ENCODE peak calls at places on chromosomes 1 and 21, in eight cellular contexts. One of them, this sample, is unnamed.

GRCh38 chr1:204110894-204111633 is 38.1 kb downstream of the SOX13 start:
- ATAC-seq in activated T-helper 17 cell treated with anti-CD3 and anti-CD28 coated beads, Interleukin-2, amount 50 U/mL, for 72 hours: no peak
- ATAC-seq in right lobe of liver: no peak
- ATAC-seq in A549: no peak
- ATAC-seq in naive thymus-derived CD4-positive, alpha-beta T cell: no peak
- ATAC-seq in omental fat pad: no peak
- ATAC-seq in stimulated activated memory B cell treated with anti-CD40 and anti-IgM and Interleukin-4, amounts not matched to agents 10 μg/mL and 1 μg/mL and 100 μg/mL, for 72 hours: no peak
- ATAC-seq in CD4-positive, alpha-beta T cell: no peak
- ATAC-seq in this sample: no peak

GRCh38 chr1:20165522-20165951 is 20.4 kb upstream of the UBXN10 start:
- ATAC-seq in activated T-helper 17 cell treated with anti-CD3 and anti-CD28 coated beads, Interleukin-2, amount 50 U/mL, for 72 hours: no peak
- ATAC-seq in right lobe of liver: peak
- ATAC-seq in A549: peak
- ATAC-seq in naive thymus-derived CD4-positive, alpha-beta T cell: no peak
- ATAC-seq in omental fat pad: no peak
- ATAC-seq in stimulated activated memory B cell treated with anti-CD40 and anti-IgM and Interleukin-4, amounts not matched to agents 10 μg/mL and 1 μg/mL and 100 μg/mL, for 72 hours: no peak
- ATAC-seq in CD4-positive, alpha-beta T cell: no peak
- ATAC-seq in this sample: no peak

GRCh38 chr1:53090227-53091147 is 28.5 kb downstream of the PODN start:
- ATAC-seq in activated T-helper 17 cell treated with anti-CD3 and anti-CD28 coated beads, Interleukin-2, amount 50 U/mL, for 72 hours: no peak
- ATAC-seq in right lobe of liver: peak
- ATAC-seq in A549: no peak
- ATAC-seq in naive thymus-derived CD4-positive, alpha-beta T cell: peak
- ATAC-seq in omental fat pad: no peak
- ATAC-seq in stimulated activated memory B cell treated with anti-CD40 and anti-IgM and Interleukin-4, amounts not matched to agents 10 μg/mL and 1 μg/mL and 100 μg/mL, for 72 hours: no peak
- ATAC-seq in CD4-positive, alpha-beta T cell: no peak
- ATAC-seq in this sample: no peak

GRCh38 chr21:44074315-44074958 is 32.8 kb upstream of the PWP2 start:
- ATAC-seq in activated T-helper 17 cell treated with anti-CD3 and anti-CD28 coated beads, Interleukin-2, amount 50 U/mL, for 72 hours: no peak
- ATAC-seq in right lobe of liver: no peak
- ATAC-seq in A549: no peak
- ATAC-seq in naive thymus-derived CD4-positive, alpha-beta T cell: peak
- ATAC-seq in omental fat pad: no peak
- ATAC-seq in stimulated activated memory B cell treated with anti-CD40 and anti-IgM and Interleukin-4, amounts not matched to agents 10 μg/mL and 1 μg/mL and 100 μg/mL, for 72 hours: no peak
- ATAC-seq in CD4-positive, alpha-beta T cell: peak
- ATAC-seq in this sample: no peak

GRCh38 chr1:240608707-240609106 is 3.2 kb downstream of the GREM2 start:
- ATAC-seq in activated T-helper 17 cell treated with anti-CD3 and anti-CD28 coated beads, Interleukin-2, amount 50 U/mL, for 72 hours: no peak
- ATAC-seq in right lobe of liver: peak
- ATAC-seq in A549: peak
- ATAC-seq in naive thymus-derived CD4-positive, alpha-beta T cell: no peak
- ATAC-seq in omental fat pad: no peak
- ATAC-seq in stimulated activated memory B cell treated with anti-CD40 and anti-IgM and Interleukin-4, amounts not matched to agents 10 μg/mL and 1 μg/mL and 100 μg/mL, for 72 hours: no peak
- ATAC-seq in CD4-positive, alpha-beta T cell: no peak
- ATAC-seq in this sample: no peak

GRCh38 chr1:228415853-228416216 is 826 bp downstream of the TRIM17 start:
- ATAC-seq in activated T-helper 17 cell treated with anti-CD3 and anti-CD28 coated beads, Interleukin-2, amount 50 U/mL, for 72 hours: no peak
- ATAC-seq in right lobe of liver: no peak
- ATAC-seq in A549: no peak
- ATAC-seq in naive thymus-derived CD4-positive, alpha-beta T cell: peak
- ATAC-seq in omental fat pad: no peak
- ATAC-seq in stimulated activated memory B cell treated with anti-CD40 and anti-IgM and Interleukin-4, amounts not matched to agents 10 μg/mL and 1 μg/mL and 100 μg/mL, for 72 hours: no peak
- ATAC-seq in CD4-positive, alpha-beta T cell: peak
- ATAC-seq in this sample: no peak

GRCh38 chr1:196897158-196897828 is 9.4 kb downstream of the CFHR4 start:
- ATAC-seq in activated T-helper 17 cell treated with anti-CD3 and anti-CD28 coated beads, Interleukin-2, amount 50 U/mL, for 72 hours: no peak
- ATAC-seq in right lobe of liver: peak
- ATAC-seq in A549: no peak
- ATAC-seq in naive thymus-derived CD4-positive, alpha-beta T cell: no peak
- ATAC-seq in omental fat pad: no peak
- ATAC-seq in stimulated activated memory B cell treated with anti-CD40 and anti-IgM and Interleukin-4, amounts not matched to agents 10 μg/mL and 1 μg/mL and 100 μg/mL, for 72 hours: no peak
- ATAC-seq in CD4-positive, alpha-beta T cell: no peak
- ATAC-seq in this sample: no peak

GRCh38 chr1:161827786-161828185 is 61.7 kb downstream of the ATF6 start:
- ATAC-seq in activated T-helper 17 cell treated with anti-CD3 and anti-CD28 coated beads, Interleukin-2, amount 50 U/mL, for 72 hours: no peak
- ATAC-seq in right lobe of liver: no peak
- ATAC-seq in A549: no peak
- ATAC-seq in naive thymus-derived CD4-positive, alpha-beta T cell: no peak
- ATAC-seq in omental fat pad: no peak
- ATAC-seq in stimulated activated memory B cell treated with anti-CD40 and anti-IgM and Interleukin-4, amounts not matched to agents 10 μg/mL and 1 μg/mL and 100 μg/mL, for 72 hours: no peak
- ATAC-seq in CD4-positive, alpha-beta T cell: no peak
- ATAC-seq in this sample: no peak

GRCh38 chr1:84164567-84165021 is 20.5 kb downstream of the PRKACB start:
- ATAC-seq in activated T-helper 17 cell treated with anti-CD3 and anti-CD28 coated beads, Interleukin-2, amount 50 U/mL, for 72 hours: no peak
- ATAC-seq in right lobe of liver: no peak
- ATAC-seq in A549: no peak
- ATAC-seq in naive thymus-derived CD4-positive, alpha-beta T cell: no peak
- ATAC-seq in omental fat pad: no peak
- ATAC-seq in stimulated activated memory B cell treated with anti-CD40 and anti-IgM and Interleukin-4, amounts not matched to agents 10 μg/mL and 1 μg/mL and 100 μg/mL, for 72 hours: no peak
- ATAC-seq in CD4-positive, alpha-beta T cell: peak
- ATAC-seq in this sample: no peak

GRCh38 chr1:92951141-92951582 is 10.1 kb downstream of the DIPK1A start:
- ATAC-seq in activated T-helper 17 cell treated with anti-CD3 and anti-CD28 coated beads, Interleukin-2, amount 50 U/mL, for 72 hours: peak
- ATAC-seq in right lobe of liver: peak
- ATAC-seq in A549: peak
- ATAC-seq in naive thymus-derived CD4-positive, alpha-beta T cell: peak
- ATAC-seq in omental fat pad: no peak
- ATAC-seq in stimulated activated memory B cell treated with anti-CD40 and anti-IgM and Interleukin-4, amounts not matched to agents 10 μg/mL and 1 μg/mL and 100 μg/mL, for 72 hours: peak
- ATAC-seq in CD4-positive, alpha-beta T cell: peak
- ATAC-seq in this sample: peak

GRCh38 chr1:61204528-61204927 is 122.2 kb downstream of the NFIA start:
- ATAC-seq in activated T-helper 17 cell treated with anti-CD3 and anti-CD28 coated beads, Interleukin-2, amount 50 U/mL, for 72 hours: no peak
- ATAC-seq in right lobe of liver: no peak
- ATAC-seq in A549: no peak
- ATAC-seq in naive thymus-derived CD4-positive, alpha-beta T cell: no peak
- ATAC-seq in omental fat pad: no peak
- ATAC-seq in stimulated activated memory B cell treated with anti-CD40 and anti-IgM and Interleukin-4, amounts not matched to agents 10 μg/mL and 1 μg/mL and 100 μg/mL, for 72 hours: no peak
- ATAC-seq in CD4-positive, alpha-beta T cell: no peak
- ATAC-seq in this sample: no peak

GRCh38 chr1:115114308-115114707 is 25.0 kb upstream of the TSPAN2 start:
- ATAC-seq in activated T-helper 17 cell treated with anti-CD3 and anti-CD28 coated beads, Interleukin-2, amount 50 U/mL, for 72 hours: no peak
- ATAC-seq in right lobe of liver: no peak
- ATAC-seq in A549: no peak
- ATAC-seq in naive thymus-derived CD4-positive, alpha-beta T cell: no peak
- ATAC-seq in omental fat pad: no peak
- ATAC-seq in stimulated activated memory B cell treated with anti-CD40 and anti-IgM and Interleukin-4, amounts not matched to agents 10 μg/mL and 1 μg/mL and 100 μg/mL, for 72 hours: no peak
- ATAC-seq in CD4-positive, alpha-beta T cell: no peak
- ATAC-seq in this sample: no peak

GRCh38 chr1:108617008-108617723 is 43.7 kb downstream of the HENMT1 start:
- ATAC-seq in activated T-helper 17 cell treated with anti-CD3 and anti-CD28 coated beads, Interleukin-2, amount 50 U/mL, for 72 hours: no peak
- ATAC-seq in right lobe of liver: no peak
- ATAC-seq in A549: no peak
- ATAC-seq in naive thymus-derived CD4-positive, alpha-beta T cell: no peak
- ATAC-seq in omental fat pad: no peak
- ATAC-seq in stimulated activated memory B cell treated with anti-CD40 and anti-IgM and Interleukin-4, amounts not matched to agents 10 μg/mL and 1 μg/mL and 100 μg/mL, for 72 hours: no peak
- ATAC-seq in CD4-positive, alpha-beta T cell: no peak
- ATAC-seq in this sample: peak

GRCh38 chr1:94235189-94236020 is 2.0 kb downstream of the ARHGAP29 start:
- ATAC-seq in activated T-helper 17 cell treated with anti-CD3 and anti-CD28 coated beads, Interleukin-2, amount 50 U/mL, for 72 hours: no peak
- ATAC-seq in right lobe of liver: peak
- ATAC-seq in A549: no peak
- ATAC-seq in naive thymus-derived CD4-positive, alpha-beta T cell: no peak
- ATAC-seq in omental fat pad: no peak
- ATAC-seq in stimulated activated memory B cell treated with anti-CD40 and anti-IgM and Interleukin-4, amounts not matched to agents 10 μg/mL and 1 μg/mL and 100 μg/mL, for 72 hours: no peak
- ATAC-seq in CD4-positive, alpha-beta T cell: no peak
- ATAC-seq in this sample: no peak

GRCh38 chr1:64982134-64982533 is 15.8 kb upstream of the JAK1 start:
- ATAC-seq in activated T-helper 17 cell treated with anti-CD3 and anti-CD28 coated beads, Interleukin-2, amount 50 U/mL, for 72 hours: no peak
- ATAC-seq in right lobe of liver: peak
- ATAC-seq in A549: peak
- ATAC-seq in naive thymus-derived CD4-positive, alpha-beta T cell: no peak
- ATAC-seq in omental fat pad: no peak
- ATAC-seq in stimulated activated memory B cell treated with anti-CD40 and anti-IgM and Interleukin-4, amounts not matched to agents 10 μg/mL and 1 μg/mL and 100 μg/mL, for 72 hours: no peak
- ATAC-seq in CD4-positive, alpha-beta T cell: no peak
- ATAC-seq in this sample: no peak

GRCh38 chr1:201191723-201192477 is 1.3 kb downstream of the IGFN1 start:
- ATAC-seq in activated T-helper 17 cell treated with anti-CD3 and anti-CD28 coated beads, Interleukin-2, amount 50 U/mL, for 72 hours: peak
- ATAC-seq in right lobe of liver: no peak
- ATAC-seq in A549: peak
- ATAC-seq in naive thymus-derived CD4-positive, alpha-beta T cell: peak
- ATAC-seq in omental fat pad: no peak
- ATAC-seq in stimulated activated memory B cell treated with anti-CD40 and anti-IgM and Interleukin-4, amounts not matched to agents 10 μg/mL and 1 μg/mL and 100 μg/mL, for 72 hours: no peak
- ATAC-seq in CD4-positive, alpha-beta T cell: no peak
- ATAC-seq in this sample: peak

GRCh38 chr1:78101514-78101913 is 55.7 kb downstream of the GIPC2 start:
- ATAC-seq in activated T-helper 17 cell treated with anti-CD3 and anti-CD28 coated beads, Interleukin-2, amount 50 U/mL, for 72 hours: no peak
- ATAC-seq in right lobe of liver: peak
- ATAC-seq in A549: peak
- ATAC-seq in naive thymus-derived CD4-positive, alpha-beta T cell: no peak
- ATAC-seq in omental fat pad: peak
- ATAC-seq in stimulated activated memory B cell treated with anti-CD40 and anti-IgM and Interleukin-4, amounts not matched to agents 10 μg/mL and 1 μg/mL and 100 μg/mL, for 72 hours: no peak
- ATAC-seq in CD4-positive, alpha-beta T cell: no peak
- ATAC-seq in this sample: no peak

GRCh38 chr1:211813590-211813989 is 17.0 kb downstream of the LPGAT1 start:
- ATAC-seq in activated T-helper 17 cell treated with anti-CD3 and anti-CD28 coated beads, Interleukin-2, amount 50 U/mL, for 72 hours: no peak
- ATAC-seq in right lobe of liver: peak
- ATAC-seq in A549: no peak
- ATAC-seq in naive thymus-derived CD4-positive, alpha-beta T cell: no peak
- ATAC-seq in omental fat pad: peak
- ATAC-seq in stimulated activated memory B cell treated with anti-CD40 and anti-IgM and Interleukin-4, amounts not matched to agents 10 μg/mL and 1 μg/mL and 100 μg/mL, for 72 hours: no peak
- ATAC-seq in CD4-positive, alpha-beta T cell: no peak
- ATAC-seq in this sample: no peak

GRCh38 chr1:56196839-56197238 is 382.5 kb downstream of the PLPP3 start:
- ATAC-seq in activated T-helper 17 cell treated with anti-CD3 and anti-CD28 coated beads, Interleukin-2, amount 50 U/mL, for 72 hours: no peak
- ATAC-seq in right lobe of liver: no peak
- ATAC-seq in A549: no peak
- ATAC-seq in naive thymus-derived CD4-positive, alpha-beta T cell: no peak
- ATAC-seq in omental fat pad: no peak
- ATAC-seq in stimulated activated memory B cell treated with anti-CD40 and anti-IgM and Interleukin-4, amounts not matched to agents 10 μg/mL and 1 μg/mL and 100 μg/mL, for 72 hours: no peak
- ATAC-seq in CD4-positive, alpha-beta T cell: no peak
- ATAC-seq in this sample: no peak

GRCh38 chr1:217627431-217627830 is 3.5 kb downstream of the GPATCH2 start:
- ATAC-seq in activated T-helper 17 cell treated with anti-CD3 and anti-CD28 coated beads, Interleukin-2, amount 50 U/mL, for 72 hours: no peak
- ATAC-seq in right lobe of liver: no peak
- ATAC-seq in A549: no peak
- ATAC-seq in naive thymus-derived CD4-positive, alpha-beta T cell: no peak
- ATAC-seq in omental fat pad: no peak
- ATAC-seq in stimulated activated memory B cell treated with anti-CD40 and anti-IgM and Interleukin-4, amounts not matched to agents 10 μg/mL and 1 μg/mL and 100 μg/mL, for 72 hours: no peak
- ATAC-seq in CD4-positive, alpha-beta T cell: no peak
- ATAC-seq in this sample: no peak

GRCh38 chr1:150072959-150073358 is 5.4 kb downstream of the VPS45 start:
- ATAC-seq in activated T-helper 17 cell treated with anti-CD3 and anti-CD28 coated beads, Interleukin-2, amount 50 U/mL, for 72 hours: peak
- ATAC-seq in right lobe of liver: peak
- ATAC-seq in A549: peak
- ATAC-seq in naive thymus-derived CD4-positive, alpha-beta T cell: peak
- ATAC-seq in omental fat pad: no peak
- ATAC-seq in stimulated activated memory B cell treated with anti-CD40 and anti-IgM and Interleukin-4, amounts not matched to agents 10 μg/mL and 1 μg/mL and 100 μg/mL, for 72 hours: no peak
- ATAC-seq in CD4-positive, alpha-beta T cell: peak
- ATAC-seq in this sample: peak

GRCh38 chr1:151739590-151740355 is 18.5 kb downstream of the RIIAD1 start:
- ATAC-seq in activated T-helper 17 cell treated with anti-CD3 and anti-CD28 coated beads, Interleukin-2, amount 50 U/mL, for 72 hours: no peak
- ATAC-seq in right lobe of liver: peak
- ATAC-seq in A549: no peak
- ATAC-seq in naive thymus-derived CD4-positive, alpha-beta T cell: no peak
- ATAC-seq in omental fat pad: peak
- ATAC-seq in stimulated activated memory B cell treated with anti-CD40 and anti-IgM and Interleukin-4, amounts not matched to agents 10 μg/mL and 1 μg/mL and 100 μg/mL, for 72 hours: no peak
- ATAC-seq in CD4-positive, alpha-beta T cell: no peak
- ATAC-seq in this sample: no peak

GRCh38 chr1:25137106-25137505 is 95.2 kb downstream of the SYF2 start:
- ATAC-seq in activated T-helper 17 cell treated with anti-CD3 and anti-CD28 coated beads, Interleukin-2, amount 50 U/mL, for 72 hours: no peak
- ATAC-seq in right lobe of liver: no peak
- ATAC-seq in A549: no peak
- ATAC-seq in naive thymus-derived CD4-positive, alpha-beta T cell: no peak
- ATAC-seq in omental fat pad: no peak
- ATAC-seq in stimulated activated memory B cell treated with anti-CD40 and anti-IgM and Interleukin-4, amounts not matched to agents 10 μg/mL and 1 μg/mL and 100 μg/mL, for 72 hours: no peak
- ATAC-seq in CD4-positive, alpha-beta T cell: no peak
- ATAC-seq in this sample: no peak

GRCh38 chr1:227845115-227845389 is 29.6 kb downstream of the PRSS38 start:
- ATAC-seq in activated T-helper 17 cell treated with anti-CD3 and anti-CD28 coated beads, Interleukin-2, amount 50 U/mL, for 72 hours: no peak
- ATAC-seq in right lobe of liver: no peak
- ATAC-seq in A549: no peak
- ATAC-seq in naive thymus-derived CD4-positive, alpha-beta T cell: peak
- ATAC-seq in omental fat pad: no peak
- ATAC-seq in stimulated activated memory B cell treated with anti-CD40 and anti-IgM and Interleukin-4, amounts not matched to agents 10 μg/mL and 1 μg/mL and 100 μg/mL, for 72 hours: no peak
- ATAC-seq in CD4-positive, alpha-beta T cell: no peak
- ATAC-seq in this sample: no peak

GRCh38 chr1:999797-1000356 is at the start of gene HES4:
- ATAC-seq in activated T-helper 17 cell treated with anti-CD3 and anti-CD28 coated beads, Interleukin-2, amount 50 U/mL, for 72 hours: peak
- ATAC-seq in right lobe of liver: peak
- ATAC-seq in A549: peak
- ATAC-seq in naive thymus-derived CD4-positive, alpha-beta T cell: peak
- ATAC-seq in omental fat pad: peak
- ATAC-seq in stimulated activated memory B cell treated with anti-CD40 and anti-IgM and Interleukin-4, amounts not matched to agents 10 μg/mL and 1 μg/mL and 100 μg/mL, for 72 hours: no peak
- ATAC-seq in CD4-positive, alpha-beta T cell: peak
- ATAC-seq in this sample: peak